ENCODE peak calls at places on chromosomes 13 and 19, in ten cellular contexts. One of them, this sample, is unnamed.

GRCh38 chr13:88707652-88708051 is 1036.5 kb downstream of the SLITRK5 start:
- DNase-seq in T-helper 17 cell: no peak
- DNase-seq in CD4-positive, alpha-beta T cell: no peak
- DNase-seq in AG04450: no peak
- DNase-seq in stimulated activated CD4-positive, alpha-beta T cell treated with anti-CD3 and anti-CD28 coated beads, Interleukin-15, amount 100 ng/mL, for 48 hours: no peak
- DNase-seq in putamen: no peak
- DNase-seq in fibroblast of villous mesenchyme: no peak
- DNase-seq in T-helper 9 cell: no peak
- DNase-seq in brain microvascular endothelial cell: no peak
- DNase-seq in left ventricle myocardium superior: no peak
- DNase-seq in this sample: no peak

GRCh38 chr13:102678339-102679122 is 16.3 kb downstream of the METTL21C start:
- DNase-seq in T-helper 17 cell: no peak
- DNase-seq in CD4-positive, alpha-beta T cell: no peak
- DNase-seq in AG04450: no peak
- DNase-seq in stimulated activated CD4-positive, alpha-beta T cell treated with anti-CD3 and anti-CD28 coated beads, Interleukin-15, amount 100 ng/mL, for 48 hours: no peak
- DNase-seq in putamen: no peak
- DNase-seq in fibroblast of villous mesenchyme: no peak
- DNase-seq in T-helper 9 cell: no peak
- DNase-seq in brain microvascular endothelial cell: no peak
- DNase-seq in left ventricle myocardium superior: no peak
- DNase-seq in this sample: no peak

GRCh38 chr19:16750081-16750480 is 30.4 kb downstream of the NWD1 start:
- DNase-seq in T-helper 17 cell: no peak
- DNase-seq in CD4-positive, alpha-beta T cell: no peak
- DNase-seq in AG04450: no peak
- DNase-seq in stimulated activated CD4-positive, alpha-beta T cell treated with anti-CD3 and anti-CD28 coated beads, Interleukin-15, amount 100 ng/mL, for 48 hours: no peak
- DNase-seq in putamen: no peak
- DNase-seq in fibroblast of villous mesenchyme: no peak
- DNase-seq in T-helper 9 cell: no peak
- DNase-seq in brain microvascular endothelial cell: no peak
- DNase-seq in left ventricle myocardium superior: no peak
- DNase-seq in this sample: no peak

GRCh38 chr13:63625869-63626268 is 2210.2 kb upstream of the PCDH20 start:
- DNase-seq in T-helper 17 cell: no peak
- DNase-seq in CD4-positive, alpha-beta T cell: no peak
- DNase-seq in AG04450: no peak
- DNase-seq in stimulated activated CD4-positive, alpha-beta T cell treated with anti-CD3 and anti-CD28 coated beads, Interleukin-15, amount 100 ng/mL, for 48 hours: no peak
- DNase-seq in putamen: no peak
- DNase-seq in fibroblast of villous mesenchyme: no peak
- DNase-seq in T-helper 9 cell: no peak
- DNase-seq in brain microvascular endothelial cell: peak
- DNase-seq in left ventricle myocardium superior: no peak
- DNase-seq in this sample: no peak

GRCh38 chr13:112587767-112588489 is at the start of gene TUBGCP3:
- DNase-seq in T-helper 17 cell: peak
- DNase-seq in CD4-positive, alpha-beta T cell: peak
- DNase-seq in AG04450: peak
- DNase-seq in stimulated activated CD4-positive, alpha-beta T cell treated with anti-CD3 and anti-CD28 coated beads, Interleukin-15, amount 100 ng/mL, for 48 hours: peak
- DNase-seq in putamen: peak
- DNase-seq in fibroblast of villous mesenchyme: peak
- DNase-seq in T-helper 9 cell: peak
- DNase-seq in brain microvascular endothelial cell: peak
- DNase-seq in left ventricle myocardium superior: peak
- DNase-seq in this sample: peak

GRCh38 chr13:88857256-88857655 is 1186.1 kb downstream of the SLITRK5 start:
- DNase-seq in T-helper 17 cell: no peak
- DNase-seq in CD4-positive, alpha-beta T cell: no peak
- DNase-seq in AG04450: no peak
- DNase-seq in stimulated activated CD4-positive, alpha-beta T cell treated with anti-CD3 and anti-CD28 coated beads, Interleukin-15, amount 100 ng/mL, for 48 hours: no peak
- DNase-seq in putamen: no peak
- DNase-seq in fibroblast of villous mesenchyme: no peak
- DNase-seq in T-helper 9 cell: no peak
- DNase-seq in brain microvascular endothelial cell: no peak
- DNase-seq in left ventricle myocardium superior: no peak
- DNase-seq in this sample: no peak

GRCh38 chr13:34913040-34913439 is 29.0 kb upstream of the NBEA start:
- DNase-seq in T-helper 17 cell: no peak
- DNase-seq in CD4-positive, alpha-beta T cell: no peak
- DNase-seq in AG04450: no peak
- DNase-seq in stimulated activated CD4-positive, alpha-beta T cell treated with anti-CD3 and anti-CD28 coated beads, Interleukin-15, amount 100 ng/mL, for 48 hours: no peak
- DNase-seq in putamen: no peak
- DNase-seq in fibroblast of villous mesenchyme: peak
- DNase-seq in T-helper 9 cell: no peak
- DNase-seq in brain microvascular endothelial cell: peak
- DNase-seq in left ventricle myocardium superior: no peak
- DNase-seq in this sample: no peak

GRCh38 chr13:94988654-94989053 is 276.3 kb upstream of the SOX21 start:
- DNase-seq in T-helper 17 cell: no peak
- DNase-seq in CD4-positive, alpha-beta T cell: no peak
- DNase-seq in AG04450: no peak
- DNase-seq in stimulated activated CD4-positive, alpha-beta T cell treated with anti-CD3 and anti-CD28 coated beads, Interleukin-15, amount 100 ng/mL, for 48 hours: no peak
- DNase-seq in putamen: no peak
- DNase-seq in fibroblast of villous mesenchyme: peak
- DNase-seq in T-helper 9 cell: no peak
- DNase-seq in brain microvascular endothelial cell: no peak
- DNase-seq in left ventricle myocardium superior: no peak
- DNase-seq in this sample: no peak

GRCh38 chr19:45428385-45429231 is 4.9 kb upstream of the ERCC1 start:
- DNase-seq in T-helper 17 cell: no peak
- DNase-seq in CD4-positive, alpha-beta T cell: no peak
- DNase-seq in AG04450: no peak
- DNase-seq in stimulated activated CD4-positive, alpha-beta T cell treated with anti-CD3 and anti-CD28 coated beads, Interleukin-15, amount 100 ng/mL, for 48 hours: no peak
- DNase-seq in putamen: no peak
- DNase-seq in fibroblast of villous mesenchyme: peak
- DNase-seq in T-helper 9 cell: no peak
- DNase-seq in brain microvascular endothelial cell: peak
- DNase-seq in left ventricle myocardium superior: peak
- DNase-seq in this sample: no peak

GRCh38 chr19:2756477-2756876 is 16.7 kb upstream of the SLC39A3 start:
- DNase-seq in T-helper 17 cell: no peak
- DNase-seq in CD4-positive, alpha-beta T cell: no peak
- DNase-seq in AG04450: no peak
- DNase-seq in stimulated activated CD4-positive, alpha-beta T cell treated with anti-CD3 and anti-CD28 coated beads, Interleukin-15, amount 100 ng/mL, for 48 hours: no peak
- DNase-seq in putamen: no peak
- DNase-seq in fibroblast of villous mesenchyme: no peak
- DNase-seq in T-helper 9 cell: no peak
- DNase-seq in brain microvascular endothelial cell: no peak
- DNase-seq in left ventricle myocardium superior: peak
- DNase-seq in this sample: no peak

GRCh38 chr13:104773775-104774174 is 1707.6 kb upstream of the SLC10A2 start:
- DNase-seq in T-helper 17 cell: no peak
- DNase-seq in CD4-positive, alpha-beta T cell: no peak
- DNase-seq in AG04450: peak
- DNase-seq in stimulated activated CD4-positive, alpha-beta T cell treated with anti-CD3 and anti-CD28 coated beads, Interleukin-15, amount 100 ng/mL, for 48 hours: no peak
- DNase-seq in putamen: no peak
- DNase-seq in fibroblast of villous mesenchyme: peak
- DNase-seq in T-helper 9 cell: no peak
- DNase-seq in brain microvascular endothelial cell: peak
- DNase-seq in left ventricle myocardium superior: no peak
- DNase-seq in this sample: no peak

GRCh38 chr13:67119481-67119883 is 110.7 kb downstream of the PCDH9 start:
- DNase-seq in T-helper 17 cell: no peak
- DNase-seq in CD4-positive, alpha-beta T cell: no peak
- DNase-seq in AG04450: peak
- DNase-seq in stimulated activated CD4-positive, alpha-beta T cell treated with anti-CD3 and anti-CD28 coated beads, Interleukin-15, amount 100 ng/mL, for 48 hours: no peak
- DNase-seq in putamen: no peak
- DNase-seq in fibroblast of villous mesenchyme: peak
- DNase-seq in T-helper 9 cell: no peak
- DNase-seq in brain microvascular endothelial cell: peak
- DNase-seq in left ventricle myocardium superior: no peak
- DNase-seq in this sample: no peak

This sample was measured in kidney.